ENCODE peak calls at places on chromosomes 16 and 17, in five cellular contexts. One of them, this sample, is unnamed.

GRCh38 chr16:69328854-69329316 is 1.5 kb downstream of the PDF start:
- DNase-seq in activated effector memory CD4-positive, alpha-beta T cell treated with anti-CD3 and anti-CD28 coated beads, Interleukin-2, amount 50 U/mL, for 16 hours: peak
- DNase-seq in heart left ventricle: no peak
- DNase-seq in iris pigment epithelial cell: peak
- DNase-seq in NCI-H1048: no peak
- DNase-seq in this sample: no peak

GRCh38 chr17:49776864-49777263 is 11.6 kb upstream of the KAT7 start:
- DNase-seq in activated effector memory CD4-positive, alpha-beta T cell treated with anti-CD3 and anti-CD28 coated beads, Interleukin-2, amount 50 U/mL, for 16 hours: no peak
- DNase-seq in heart left ventricle: no peak
- DNase-seq in iris pigment epithelial cell: no peak
- DNase-seq in NCI-H1048: no peak
- DNase-seq in this sample: no peak

GRCh38 chr17:66655861-66656260 is 179.1 kb upstream of the CACNG5 start:
- DNase-seq in activated effector memory CD4-positive, alpha-beta T cell treated with anti-CD3 and anti-CD28 coated beads, Interleukin-2, amount 50 U/mL, for 16 hours: peak
- DNase-seq in heart left ventricle: no peak
- DNase-seq in iris pigment epithelial cell: peak
- DNase-seq in NCI-H1048: no peak
- DNase-seq in this sample: no peak

GRCh38 chr17:75970011-75970523 is 8.9 kb downstream of the ACOX1 start:
- DNase-seq in activated effector memory CD4-positive, alpha-beta T cell treated with anti-CD3 and anti-CD28 coated beads, Interleukin-2, amount 50 U/mL, for 16 hours: no peak
- DNase-seq in heart left ventricle: no peak
- DNase-seq in iris pigment epithelial cell: peak
- DNase-seq in NCI-H1048: no peak
- DNase-seq in this sample: no peak

GRCh38 chr16:87241135-87241771 is 75.9 kb downstream of the C16orf95 start:
- DNase-seq in activated effector memory CD4-positive, alpha-beta T cell treated with anti-CD3 and anti-CD28 coated beads, Interleukin-2, amount 50 U/mL, for 16 hours: peak
- DNase-seq in heart left ventricle: no peak
- DNase-seq in iris pigment epithelial cell: no peak
- DNase-seq in NCI-H1048: no peak
- DNase-seq in this sample: no peak

GRCh38 chr17:73048170-73048569 is 44.3 kb downstream of the SLC39A11 start:
- DNase-seq in activated effector memory CD4-positive, alpha-beta T cell treated with anti-CD3 and anti-CD28 coated beads, Interleukin-2, amount 50 U/mL, for 16 hours: no peak
- DNase-seq in heart left ventricle: no peak
- DNase-seq in iris pigment epithelial cell: no peak
- DNase-seq in NCI-H1048: no peak
- DNase-seq in this sample: no peak

GRCh38 chr17:82399030-82399429 is 19.1 kb upstream of the HEXD start:
- DNase-seq in activated effector memory CD4-positive, alpha-beta T cell treated with anti-CD3 and anti-CD28 coated beads, Interleukin-2, amount 50 U/mL, for 16 hours: no peak
- DNase-seq in heart left ventricle: peak
- DNase-seq in iris pigment epithelial cell: peak
- DNase-seq in NCI-H1048: no peak
- DNase-seq in this sample: no peak

GRCh38 chr17:8492121-8492520 is 56.4 kb downstream of the NDEL1 start:
- DNase-seq in activated effector memory CD4-positive, alpha-beta T cell treated with anti-CD3 and anti-CD28 coated beads, Interleukin-2, amount 50 U/mL, for 16 hours: no peak
- DNase-seq in heart left ventricle: no peak
- DNase-seq in iris pigment epithelial cell: no peak
- DNase-seq in NCI-H1048: no peak
- DNase-seq in this sample: peak

GRCh38 chr17:50219939-50220465 is 18.6 kb upstream of the COL1A1 start:
- DNase-seq in activated effector memory CD4-positive, alpha-beta T cell treated with anti-CD3 and anti-CD28 coated beads, Interleukin-2, amount 50 U/mL, for 16 hours: no peak
- DNase-seq in heart left ventricle: no peak
- DNase-seq in iris pigment epithelial cell: peak
- DNase-seq in NCI-H1048: no peak
- DNase-seq in this sample: no peak

GRCh38 chr17:77392376-77393273 is 251.9 kb downstream of the SEC14L1 start:
- DNase-seq in activated effector memory CD4-positive, alpha-beta T cell treated with anti-CD3 and anti-CD28 coated beads, Interleukin-2, amount 50 U/mL, for 16 hours: no peak
- DNase-seq in heart left ventricle: peak
- DNase-seq in iris pigment epithelial cell: no peak
- DNase-seq in NCI-H1048: no peak
- DNase-seq in this sample: no peak

GRCh38 chr16:27529962-27530361 is 19.8 kb downstream of the GTF3C1 start:
- DNase-seq in activated effector memory CD4-positive, alpha-beta T cell treated with anti-CD3 and anti-CD28 coated beads, Interleukin-2, amount 50 U/mL, for 16 hours: no peak
- DNase-seq in heart left ventricle: no peak
- DNase-seq in iris pigment epithelial cell: peak
- DNase-seq in NCI-H1048: no peak
- DNase-seq in this sample: no peak

GRCh38 chr16:376817-377418 is 4.9 kb downstream of the PGAP6 start:
- DNase-seq in activated effector memory CD4-positive, alpha-beta T cell treated with anti-CD3 and anti-CD28 coated beads, Interleukin-2, amount 50 U/mL, for 16 hours: no peak
- DNase-seq in heart left ventricle: no peak
- DNase-seq in iris pigment epithelial cell: no peak
- DNase-seq in NCI-H1048: no peak
- DNase-seq in this sample: no peak

GRCh38 chr17:7747586-7747985 is 30.0 kb downstream of the DNAH2 start:
- DNase-seq in activated effector memory CD4-positive, alpha-beta T cell treated with anti-CD3 and anti-CD28 coated beads, Interleukin-2, amount 50 U/mL, for 16 hours: no peak
- DNase-seq in heart left ventricle: no peak
- DNase-seq in iris pigment epithelial cell: peak
- DNase-seq in NCI-H1048: no peak
- DNase-seq in this sample: no peak

This sample was measured in upper lobe of right lung.